ENCODE peak calls at places on chromosomes 1 and 21, in nine cellular contexts. Z, V, T, O, I, Y, B, C and L are unnamed samples. For H3K27me3, the result is how much of the 10 kb centered on the place peaks cover.

GRCh38 chr1:53319296-53320101 is 8.4 kb downstream of the LRP8 start:
- DNase-seq in I (no peak), B (no peak), O (no peak), Y (peak), V (no peak), Z (peak), C (no peak), T (no peak), L (no peak)

GRCh38 chr1:162976628-162977027 is 92.5 kb upstream of the RGS4 start:
- DNase-seq in O (no peak), I (no peak), T (no peak), V (no peak), Y (no peak), B (no peak), Z (no peak), C (no peak), L (no peak)

GRCh38 chr1:201110616-201111015 is 1.6 kb downstream of the CACNA1S start:
- DNase-seq in V (no peak), Y (no peak), Z (no peak), T (no peak), C (no peak), O (no peak), B (no peak), I (no peak), L (no peak)

GRCh38 chr1:210407207-210407886 is 78.6 kb downstream of the HHAT start:
- DNase-seq in V (peak), Z (peak), C (peak), T (peak), B (peak), I (peak), Y (peak), O (no peak), L (peak)

GRCh38 chr1:222974496-222974895 is 159.7 kb downstream of the DISP1 start:
- DNase-seq in T (peak), I (no peak), B (no peak), V (no peak), C (no peak), Z (no peak), Y (no peak), O (peak), L (no peak)

GRCh38 chr1:233661376-233662159 is 47.7 kb downstream of the KCNK1 start:
- DNase-seq in O (no peak), B (no peak), V (no peak), Y (no peak), Z (no peak), C (no peak), I (no peak), T (no peak), L (no peak)

GRCh38 chr1:27525296-27526271 is 35.6 kb upstream of the WASF2 start:
- DNase-seq in O (no peak), Z (peak), V (peak), T (no peak), C (peak), Y (no peak), I (no peak), B (no peak), L (peak)

GRCh38 chr1:198794498-198794897 is 155.7 kb downstream of the PTPRC start:
- DNase-seq in B (no peak), Y (no peak), Z (no peak), V (no peak), O (no peak), T (peak), C (no peak), I (no peak), L (no peak)

GRCh38 chr1:46532498-46533178 is 18.8 kb downstream of the KNCN start:
- DNase-seq in C (peak), Z (peak), V (peak), O (no peak), Y (peak), T (peak), I (peak), B (no peak), L (peak)

GRCh38 chr1:55131801-55132200 is 83.4 kb downstream of the USP24 start:
- DNase-seq in I (no peak), V (no peak), O (peak), Y (no peak), Z (no peak), C (no peak), B (no peak), T (peak), L (no peak)

GRCh38 chr1:117843791-117844190 is 85.6 kb downstream of the GDAP2 start:
- DNase-seq in V (no peak), B (no peak), Z (no peak), O (no peak), Y (no peak), T (no peak), I (no peak), C (no peak), L (no peak)

GRCh38 chr21:46128106-46128982 is 27.0 kb downstream of the FTCD start:
- DNase-seq in Z (peak), V (peak), B (no peak), C (no peak), Y (peak), I (no peak), O (peak), T (no peak), L (peak)

GRCh38 chr1:53739109-53739681 is at the start of gene GLIS1:
- DNase-seq in O (no peak), Y (peak), Z (peak), T (peak), I (peak), B (peak), C (peak), V (peak), L (peak)

GRCh38 chr21:40731206-40731605 is 115.8 kb downstream of the DSCAM start:
- DNase-seq in C (no peak), I (no peak), Y (no peak), Z (no peak), V (no peak), O (no peak), T (no peak), B (no peak), L (no peak)

GRCh38 chr1:17617787-17618557 is 78.5 kb downstream of the ARHGEF10L start:
- DNase-seq in V (peak), T (no peak), Z (peak), Y (no peak), I (peak), B (no peak), O (no peak), C (no peak), L (no peak)

GRCh38 chr1:34840426-34840825 is 19.1 kb downstream of the SMIM12 start:
- DNase-seq in Y (no peak), Z (no peak), O (no peak), I (no peak), T (no peak), V (no peak), B (no peak), C (peak), L (no peak)

GRCh38 chr1:85313888-85314696 is 37.7 kb upstream of the BCL10 start:
- DNase-seq in O (peak), I (no peak), T (peak), Z (no peak), B (peak), V (no peak), C (no peak), Y (no peak), L (no peak)

DNA sequence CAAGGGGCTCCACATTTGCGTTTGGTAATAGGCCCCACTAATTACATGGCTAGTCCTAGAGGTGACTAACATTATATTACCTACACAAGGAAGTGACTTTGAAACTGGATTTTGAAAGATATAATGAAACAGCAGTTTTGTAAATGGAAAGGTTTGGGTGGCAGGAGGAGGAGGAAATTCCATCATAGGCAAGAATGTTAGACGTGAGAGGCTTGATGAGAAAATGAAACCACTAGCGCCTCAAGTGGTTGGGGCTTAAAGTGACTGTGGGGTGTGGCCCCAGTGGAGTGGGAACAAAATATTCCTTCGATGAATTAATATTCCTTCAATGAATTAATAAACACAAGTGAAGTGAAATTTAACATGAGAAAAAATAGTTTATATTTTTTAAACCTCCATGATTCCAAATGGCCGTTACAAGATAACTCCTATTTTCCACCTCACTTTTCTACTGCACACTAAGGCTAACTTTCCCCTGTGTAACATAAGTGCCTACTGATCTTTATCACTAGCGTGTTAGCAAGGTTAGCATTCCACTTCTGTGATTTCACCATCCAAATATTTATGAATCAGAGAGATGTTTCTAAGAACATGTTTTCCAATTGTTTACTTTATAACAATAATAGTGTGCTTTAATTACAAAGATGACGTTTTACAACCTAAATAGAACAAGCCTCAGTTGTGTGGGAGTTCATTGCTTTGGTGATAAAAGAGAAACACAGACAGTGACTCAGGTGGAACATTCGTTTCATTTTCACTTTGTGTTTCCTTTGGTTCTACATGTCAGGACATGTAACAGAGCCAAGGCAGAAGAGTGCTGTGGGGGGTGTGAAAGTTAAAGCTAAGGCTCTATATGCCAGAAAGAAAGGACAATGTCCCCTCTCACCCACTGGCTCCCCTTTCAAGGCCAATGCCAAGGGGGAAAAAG is 12.5 kb upstream of the ATF3 start:
- DNase-seq in V (no peak), I (no peak), C (peak), B (peak), Z (no peak), T (peak), Y (no peak), O (peak), L (peak)
- TF ChIP-seq CTCF in V (peak), I (peak), C (peak), B (peak), Z (peak), T (peak), Y (no peak), O (peak), L (peak)

GRCh38 chr1:3393987-3394920 is 60.2 kb upstream of the ARHGEF16 start:
- DNase-seq in B (no peak), C (no peak), V (no peak), I (no peak), Z (no peak), T (no peak), Y (no peak), O (no peak), L (no peak)
- H3K27me3 ChIP-seq in B (half or more), C (under half), V (under half), I (half or more), Z (half or more), T (under half), Y (under half), O (under half), L (under half)

GRCh38 chr1:215789981-215790380 is 222.9 kb downstream of the KCTD3 start:
- DNase-seq in O (no peak), B (no peak), C (no peak), T (no peak), Z (no peak), Y (no peak), I (no peak), V (no peak), L (no peak)

DNA sequence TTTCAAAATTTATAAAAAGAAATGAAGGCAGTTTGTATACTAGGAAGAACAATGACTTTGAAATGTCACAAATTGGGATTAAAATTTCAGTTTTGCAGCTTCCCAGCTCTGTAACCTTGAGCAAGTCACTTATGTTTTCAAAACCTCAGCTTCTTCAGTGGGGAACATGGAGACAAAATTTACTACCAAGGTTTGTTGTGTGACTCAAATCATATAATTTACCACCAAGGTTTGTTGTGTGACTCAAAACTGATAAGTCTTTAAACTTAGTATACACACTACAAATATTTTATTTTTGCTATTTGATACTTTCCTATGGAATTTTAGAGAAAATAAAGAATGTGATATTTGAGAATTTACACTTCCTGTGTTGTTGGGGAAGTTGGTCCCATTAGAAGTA is 219.9 kb downstream of the KCTD3 start:
- DNase-seq in I (no peak), T (no peak), V (no peak), C (no peak), Z (no peak), O (no peak), B (no peak), Y (no peak), L (no peak)
- TF ChIP-seq CTCF in I (no peak), T (no peak), V (no peak), C (no peak), Z (no peak), O (no peak), B (no peak), Y (no peak), L (no peak)

GRCh38 chr1:20184997-20185833 is 681 bp upstream of the UBXN10 start:
- DNase-seq in O (no peak), Y (no peak), C (no peak), B (no peak), V (no peak), I (no peak), T (no peak), Z (no peak), L (no peak)
- H3K27me3 ChIP-seq in O (under half), Y (under half), C (under half), B (under half), V (under half), I (half or more), T (under half), Z (under half), L (under half)

GRCh38 chr1:156546267-156546666 is 26.1 kb downstream of the IQGAP3 start:
- DNase-seq in V (no peak), C (no peak), Z (no peak), O (no peak), Y (no peak), T (no peak), B (no peak), I (no peak), L (no peak)
- TF ChIP-seq CTCF in V (no peak), C (no peak), Z (no peak), O (no peak), Y (no peak), T (no peak), B (no peak), I (no peak), L (no peak)

GRCh38 chr1:165441166-165441955 is 3.6 kb downstream of the RXRG start:
- DNase-seq in O (no peak), Z (no peak), C (no peak), I (no peak), T (no peak), Y (no peak), V (no peak), B (no peak), L (no peak)
- H3K27me3 ChIP-seq in O (under half), Z (under half), C (under half), I (under half), T (under half), Y (under half), V (under half), B (half or more), L (under half)

GRCh38 chr1:205068457-205069035 is 15.7 kb downstream of the TMEM81 start:
- DNase-seq in I (no peak), C (no peak), Y (no peak), Z (no peak), O (no peak), V (no peak), B (no peak), T (no peak), L (no peak)
- TF ChIP-seq CTCF in I (no peak), C (no peak), Y (no peak), Z (no peak), O (no peak), V (no peak), B (no peak), T (no peak), L (no peak)